ENCODE peak calls at places on chromosomes 7 and 10, in ten cellular contexts. One of them, this sample, is unnamed.

GRCh38 chr7:29955075-29955792 is 34.4 kb downstream of the SCRN1 start:
- DNase-seq in H54: no peak
- DNase-seq in A549: no peak
- DNase-seq in tibial nerve: no peak
- DNase-seq in stomach: no peak
- DNase-seq in ovary: no peak
- DNase-seq in lower leg skin: no peak
- DNase-seq in breast epithelium: no peak
- DNase-seq in heart left ventricle: no peak
- DNase-seq in NB4: no peak
- DNase-seq in this sample: no peak

GRCh38 chr10:60206735-60207134 is 182.9 kb downstream of the ANK3 start:
- DNase-seq in H54: no peak
- DNase-seq in A549: no peak
- DNase-seq in tibial nerve: no peak
- DNase-seq in stomach: no peak
- DNase-seq in ovary: no peak
- DNase-seq in lower leg skin: no peak
- DNase-seq in breast epithelium: no peak
- DNase-seq in heart left ventricle: no peak
- DNase-seq in NB4: no peak
- DNase-seq in this sample: no peak

GRCh38 chr7:39757604-39758003 is 134.2 kb downstream of the RALA start:
- DNase-seq in H54: no peak
- DNase-seq in A549: no peak
- DNase-seq in tibial nerve: no peak
- DNase-seq in stomach: no peak
- DNase-seq in ovary: no peak
- DNase-seq in lower leg skin: no peak
- DNase-seq in breast epithelium: no peak
- DNase-seq in heart left ventricle: no peak
- DNase-seq in NB4: no peak
- DNase-seq in this sample: no peak

GRCh38 chr10:63253040-63253439 is 119.9 kb downstream of the NRBF2 start:
- DNase-seq in H54: no peak
- DNase-seq in A549: no peak
- DNase-seq in tibial nerve: no peak
- DNase-seq in stomach: no peak
- DNase-seq in ovary: no peak
- DNase-seq in lower leg skin: no peak
- DNase-seq in breast epithelium: no peak
- DNase-seq in heart left ventricle: no peak
- DNase-seq in NB4: no peak
- DNase-seq in this sample: no peak

GRCh38 chr10:32163774-32164148 is 107.5 kb upstream of the KIF5B start:
- DNase-seq in H54: no peak
- DNase-seq in A549: no peak
- DNase-seq in tibial nerve: no peak
- DNase-seq in stomach: peak
- DNase-seq in ovary: no peak
- DNase-seq in lower leg skin: no peak
- DNase-seq in breast epithelium: no peak
- DNase-seq in heart left ventricle: no peak
- DNase-seq in NB4: no peak
- DNase-seq in this sample: no peak

GRCh38 chr10:93465806-93466675 is 16.1 kb downstream of the MYOF start:
- DNase-seq in H54: peak
- DNase-seq in A549: peak
- DNase-seq in tibial nerve: peak
- DNase-seq in stomach: peak
- DNase-seq in ovary: peak
- DNase-seq in lower leg skin: peak
- DNase-seq in breast epithelium: peak
- DNase-seq in heart left ventricle: peak
- DNase-seq in NB4: peak
- DNase-seq in this sample: no peak

GRCh38 chr10:123146892-123147634 is 873 bp upstream of the HMX2 start:
- DNase-seq in H54: no peak
- DNase-seq in A549: no peak
- DNase-seq in tibial nerve: no peak
- DNase-seq in stomach: no peak
- DNase-seq in ovary: no peak
- DNase-seq in lower leg skin: no peak
- DNase-seq in breast epithelium: no peak
- DNase-seq in heart left ventricle: no peak
- DNase-seq in NB4: no peak
- DNase-seq in this sample: no peak

GRCh38 chr7:42614636-42615035 is 297.2 kb downstream of the C7orf25 start:
- DNase-seq in H54: no peak
- DNase-seq in A549: no peak
- DNase-seq in tibial nerve: no peak
- DNase-seq in stomach: no peak
- DNase-seq in ovary: no peak
- DNase-seq in lower leg skin: no peak
- DNase-seq in breast epithelium: no peak
- DNase-seq in heart left ventricle: no peak
- DNase-seq in NB4: no peak
- DNase-seq in this sample: no peak

GRCh38 chr7:104857458-104858425 is 156.3 kb upstream of the KMT2E start:
- DNase-seq in H54: no peak
- DNase-seq in A549: no peak
- DNase-seq in tibial nerve: no peak
- DNase-seq in stomach: no peak
- DNase-seq in ovary: no peak
- DNase-seq in lower leg skin: no peak
- DNase-seq in breast epithelium: no peak
- DNase-seq in heart left ventricle: no peak
- DNase-seq in NB4: peak
- DNase-seq in this sample: no peak

GRCh38 chr10:66931340-66931948 is 5.6 kb downstream of the LRRTM3 start:
- DNase-seq in H54: peak
- DNase-seq in A549: peak
- DNase-seq in tibial nerve: no peak
- DNase-seq in stomach: no peak
- DNase-seq in ovary: no peak
- DNase-seq in lower leg skin: no peak
- DNase-seq in breast epithelium: no peak
- DNase-seq in heart left ventricle: no peak
- DNase-seq in NB4: peak
- DNase-seq in this sample: no peak

GRCh38 chr7:159310457-159311171 is 165.9 kb upstream of the VIPR2 start:
- DNase-seq in H54: no peak
- DNase-seq in A549: no peak
- DNase-seq in tibial nerve: no peak
- DNase-seq in stomach: no peak
- DNase-seq in ovary: no peak
- DNase-seq in lower leg skin: no peak
- DNase-seq in breast epithelium: no peak
- DNase-seq in heart left ventricle: no peak
- DNase-seq in NB4: no peak
- DNase-seq in this sample: no peak

GRCh38 chr10:130869179-130869841 is 442.2 kb downstream of the TCERG1L start:
- DNase-seq in H54: no peak
- DNase-seq in A549: no peak
- DNase-seq in tibial nerve: no peak
- DNase-seq in stomach: no peak
- DNase-seq in ovary: no peak
- DNase-seq in lower leg skin: peak
- DNase-seq in breast epithelium: no peak
- DNase-seq in heart left ventricle: no peak
- DNase-seq in NB4: no peak
- DNase-seq in this sample: no peak
- TF ChIP-seq POLR2A in H54: no peak
- TF ChIP-seq POLR2A in A549: no peak
- TF ChIP-seq POLR2A in tibial nerve: no peak
- TF ChIP-seq POLR2A in stomach: no peak
- TF ChIP-seq POLR2A in ovary: no peak
- TF ChIP-seq POLR2A in lower leg skin: no peak
- TF ChIP-seq POLR2A in breast epithelium: no peak
- TF ChIP-seq POLR2A in heart left ventricle: no peak
- TF ChIP-seq POLR2A in NB4: no peak
- TF ChIP-seq POLR2A in this sample: no peak

DNA sequence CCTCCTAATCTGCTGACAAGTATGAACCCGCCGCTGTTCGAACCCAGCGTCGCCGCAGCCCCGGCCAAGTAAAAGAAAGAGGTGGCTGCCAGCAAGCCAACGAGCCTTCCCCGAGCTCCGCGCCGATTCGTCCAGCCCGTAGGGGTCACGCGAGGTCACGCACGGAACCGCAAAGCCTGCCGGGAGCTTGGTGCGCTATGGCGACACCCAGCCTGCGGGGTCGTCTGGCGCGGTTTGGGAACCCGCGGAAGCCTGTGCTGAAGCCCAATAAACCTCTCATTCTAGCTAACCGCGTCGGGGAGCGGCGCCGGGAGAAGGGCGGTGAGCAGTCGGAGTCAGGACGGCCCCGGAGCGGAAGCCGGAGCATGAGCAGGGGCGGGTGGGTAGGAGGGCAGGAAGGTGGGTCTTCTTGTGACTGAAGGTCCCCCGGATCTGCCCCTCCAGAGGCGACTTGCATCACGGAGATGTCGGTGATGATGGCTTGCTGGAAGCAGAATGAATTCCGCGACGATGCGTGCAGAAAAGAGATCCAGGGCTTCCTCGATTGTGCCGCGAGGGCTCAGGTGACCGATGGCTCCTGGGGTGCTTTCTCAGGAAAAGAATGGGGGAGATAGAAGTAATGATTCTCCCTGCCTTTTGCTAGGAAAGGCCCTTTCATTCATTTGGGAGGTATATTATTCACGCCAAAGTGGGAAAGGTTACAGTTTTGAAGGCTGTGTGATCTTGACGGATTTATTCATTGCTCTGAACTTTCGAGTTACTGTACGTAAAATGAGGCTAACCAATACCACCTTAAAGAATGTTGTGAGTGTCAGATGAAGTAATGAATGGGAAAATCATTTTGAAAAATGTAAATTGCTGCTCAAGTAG is at the start of gene CHCHD1:
- DNase-seq in H54: peak
- DNase-seq in A549: peak
- DNase-seq in tibial nerve: peak
- DNase-seq in stomach: peak
- DNase-seq in ovary: peak
- DNase-seq in lower leg skin: peak
- DNase-seq in breast epithelium: peak
- DNase-seq in heart left ventricle: peak
- DNase-seq in NB4: peak
- DNase-seq in this sample: peak
- TF ChIP-seq POLR2A in H54: peak
- TF ChIP-seq POLR2A in A549: peak
- TF ChIP-seq POLR2A in tibial nerve: peak
- TF ChIP-seq POLR2A in stomach: no peak
- TF ChIP-seq POLR2A in ovary: no peak
- TF ChIP-seq POLR2A in lower leg skin: no peak
- TF ChIP-seq POLR2A in breast epithelium: no peak
- TF ChIP-seq POLR2A in heart left ventricle: peak
- TF ChIP-seq POLR2A in NB4: peak
- TF ChIP-seq POLR2A in this sample: peak

DNA sequence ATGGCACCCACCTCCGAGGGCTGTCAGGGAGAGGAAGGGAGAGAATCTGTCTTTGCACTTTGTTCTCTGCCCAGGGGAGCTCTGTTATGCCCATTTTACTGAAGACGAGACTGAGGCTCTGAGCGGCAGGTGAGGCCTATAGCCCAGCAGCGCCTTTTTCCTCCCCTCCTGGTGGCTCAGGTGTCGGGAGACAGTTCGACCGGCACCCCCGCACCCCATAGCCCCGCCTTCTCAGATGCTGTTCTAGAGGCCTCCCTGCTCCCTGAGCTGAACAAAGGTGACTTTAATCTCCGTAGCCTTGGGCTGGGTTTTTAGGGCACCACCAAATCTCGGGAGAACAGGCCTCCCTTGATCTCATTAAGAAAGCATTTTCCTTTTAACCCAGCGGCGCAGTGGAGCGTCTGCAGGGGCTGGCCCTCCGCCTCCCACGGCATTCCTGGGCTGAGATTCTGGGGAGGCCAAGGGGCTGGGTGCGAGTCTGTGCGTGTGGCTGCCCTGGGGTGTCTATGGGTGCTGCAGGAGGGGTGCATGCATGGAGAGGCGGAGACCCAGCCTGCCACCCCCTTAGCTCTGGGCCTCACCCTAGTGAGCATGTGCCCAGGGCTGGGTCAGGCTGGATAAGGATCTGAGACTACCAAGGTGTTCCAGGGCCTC is 3.3 kb downstream of the LFNG start:
- DNase-seq in H54: peak
- DNase-seq in A549: peak
- DNase-seq in tibial nerve: no peak
- DNase-seq in stomach: no peak
- DNase-seq in ovary: no peak
- DNase-seq in lower leg skin: peak
- DNase-seq in breast epithelium: no peak
- DNase-seq in heart left ventricle: no peak
- DNase-seq in NB4: no peak
- DNase-seq in this sample: no peak
- TF ChIP-seq POLR2A in H54: no peak
- TF ChIP-seq POLR2A in A549: no peak
- TF ChIP-seq POLR2A in tibial nerve: no peak
- TF ChIP-seq POLR2A in stomach: no peak
- TF ChIP-seq POLR2A in ovary: no peak
- TF ChIP-seq POLR2A in lower leg skin: no peak
- TF ChIP-seq POLR2A in breast epithelium: no peak
- TF ChIP-seq POLR2A in heart left ventricle: no peak
- TF ChIP-seq POLR2A in NB4: no peak
- TF ChIP-seq POLR2A in this sample: no peak

GRCh38 chr10:45592432-45592831 is 80.1 kb downstream of the ZFAND4 start:
- DNase-seq in H54: no peak
- DNase-seq in A549: no peak
- DNase-seq in tibial nerve: no peak
- DNase-seq in stomach: no peak
- DNase-seq in ovary: no peak
- DNase-seq in lower leg skin: no peak
- DNase-seq in breast epithelium: no peak
- DNase-seq in heart left ventricle: no peak
- DNase-seq in NB4: no peak
- DNase-seq in this sample: no peak

GRCh38 chr10:45593938-45594275 is 78.7 kb downstream of the ZFAND4 start:
- DNase-seq in H54: no peak
- DNase-seq in A549: no peak
- DNase-seq in tibial nerve: no peak
- DNase-seq in stomach: no peak
- DNase-seq in ovary: no peak
- DNase-seq in lower leg skin: no peak
- DNase-seq in breast epithelium: no peak
- DNase-seq in heart left ventricle: no peak
- DNase-seq in NB4: no peak
- DNase-seq in this sample: no peak

GRCh38 chr10:45592926-45593325 is 79.6 kb downstream of the ZFAND4 start:
- DNase-seq in H54: no peak
- DNase-seq in A549: no peak
- DNase-seq in tibial nerve: no peak
- DNase-seq in stomach: no peak
- DNase-seq in ovary: no peak
- DNase-seq in lower leg skin: no peak
- DNase-seq in breast epithelium: no peak
- DNase-seq in heart left ventricle: no peak
- DNase-seq in NB4: peak
- DNase-seq in this sample: no peak

GRCh38 chr10:45596556-45596955 is 76.0 kb downstream of the ZFAND4 start:
- DNase-seq in H54: no peak
- DNase-seq in A549: no peak
- DNase-seq in tibial nerve: no peak
- DNase-seq in stomach: no peak
- DNase-seq in ovary: no peak
- DNase-seq in lower leg skin: no peak
- DNase-seq in breast epithelium: no peak
- DNase-seq in heart left ventricle: no peak
- DNase-seq in NB4: no peak
- DNase-seq in this sample: no peak

GRCh38 chr10:45594276-45595157 is 78.1 kb downstream of the ZFAND4 start:
- DNase-seq in H54: peak
- DNase-seq in A549: peak
- DNase-seq in tibial nerve: peak
- DNase-seq in stomach: peak
- DNase-seq in ovary: peak
- DNase-seq in lower leg skin: peak
- DNase-seq in breast epithelium: peak
- DNase-seq in heart left ventricle: peak
- DNase-seq in NB4: peak
- DNase-seq in this sample: peak
- TF ChIP-seq POLR2A in H54: peak
- TF ChIP-seq POLR2A in A549: peak
- TF ChIP-seq POLR2A in tibial nerve: peak
- TF ChIP-seq POLR2A in stomach: no peak
- TF ChIP-seq POLR2A in ovary: peak
- TF ChIP-seq POLR2A in lower leg skin: no peak
- TF ChIP-seq POLR2A in breast epithelium: no peak
- TF ChIP-seq POLR2A in heart left ventricle: peak
- TF ChIP-seq POLR2A in NB4: peak
- TF ChIP-seq POLR2A in this sample: peak